ENCODE peak calls at places on chromosomes 12 and 14, in five cellular contexts. N is neural progenitor cell; W is lung; C is CD4-positive, CD25-positive, alpha-beta regulatory T cell; M is IMR-90. J is an unnamed sample.

GRCh38 chr14:38788060-38788459 is 315.0 kb downstream of the SEC23A start:
- DNase-seq in N (no peak), W (no peak), C (no peak), M (no peak), J (no peak)

GRCh38 chr12:69154585-69155363 is 84.6 kb upstream of the CPSF6 start:
- DNase-seq in N (peak; percentile 85), W (peak; percentile 72), C (peak; percentile 84), M (peak; percentile 50), J (peak; percentile 52)

GRCh38 chr14:64196668-64197411 is 97.3 kb downstream of the ESR2 start:
- DNase-seq in N (peak; percentile 75), W (peak; percentile 62), C (no peak), M (peak; percentile 64), J (no peak)

GRCh38 chr12:40058721-40059190 is 47.1 kb downstream of the SLC2A13 start:
- DNase-seq in N (no peak), W (no peak), C (no peak), M (peak; percentile 5), J (no peak)

GRCh38 chr12:113418213-113418879 is 3.8 kb upstream of the SDSL start:
- DNase-seq in N (no peak), W (peak; percentile 36), C (no peak), M (peak; percentile 4), J (no peak)

GRCh38 chr14:42459171-42459685 is 852.6 kb downstream of the LRFN5 start:
- DNase-seq in N (no peak), W (no peak), C (no peak), M (no peak), J (no peak)

GRCh38 chr12:104055686-104056388 is 5.8 kb upstream of the GLT8D2 start:
- DNase-seq in N (no peak), W (peak; percentile 86), C (no peak), M (peak; percentile 47), J (no peak)

GRCh38 chr14:59189822-59190368 is 1.4 kb downstream of the DAAM1 start:
- DNase-seq in N (peak; percentile 97), W (peak; percentile 82), C (peak; percentile 77), M (peak; percentile 91), J (peak; percentile 47)

GRCh38 chr14:49314756-49315155 is 271.4 kb downstream of the RPS29 start:
- DNase-seq in N (no peak), W (no peak), C (no peak), M (no peak), J (no peak)

GRCh38 chr12:9130244-9130643 is 14.5 kb upstream of the A2M start:
- DNase-seq in N (no peak), W (no peak), C (no peak), M (no peak), J (no peak)

GRCh38 chr14:99255621-99256482 is 16.1 kb downstream of the BCL11B start:
- DNase-seq in N (no peak), W (no peak), C (peak; percentile 38), M (no peak), J (no peak)

GRCh38 chr14:68945585-68946289 is 33.4 kb downstream of the ACTN1 start:
- DNase-seq in N (no peak), W (no peak), C (no peak), M (no peak), J (no peak)

GRCh38 chr12:19482551-19483109 is 43.3 kb downstream of the AEBP2 start:
- DNase-seq in N (peak; percentile 6), W (no peak), C (peak; percentile 73), M (no peak), J (peak; percentile 53)

GRCh38 chr12:127957001-127957660 is 309.8 kb upstream of the TMEM132C start:
- DNase-seq in N (no peak), W (no peak), C (no peak), M (no peak), J (no peak)

GRCh38 chr12:60101715-60102114 is 505.9 kb downstream of the SLC16A7 start:
- DNase-seq in N (no peak), W (no peak), C (no peak), M (peak; percentile 52), J (no peak)

GRCh38 chr12:109393437-109394345 is 46.0 kb downstream of the MYO1H start:
- DNase-seq in N (peak; percentile 67), W (no peak), C (peak; percentile 62), M (peak; percentile 53), J (no peak)

GRCh38 chr14:69483765-69484443 is 624 bp upstream of the PLEKHD1 start:
- DNase-seq in N (peak; percentile 78), W (no peak), C (no peak), M (peak; percentile 13), J (no peak)

GRCh38 chr14:91883770-91884169 is 16.4 kb upstream of the TC2N start:
- DNase-seq in N (no peak), W (no peak), C (no peak), M (no peak), J (no peak)

GRCh38 chr12:91778091-91778819 is 367.4 kb downstream of the BTG1 start:
- DNase-seq in N (no peak), W (no peak), C (peak; percentile 74), M (peak; percentile 13), J (no peak)

GRCh38 chr12:84397279-84397678 is 515.3 kb downstream of the SLC6A15 start:
- DNase-seq in N (no peak), W (no peak), C (no peak), M (no peak), J (no peak)

GRCh38 chr12:51788876-51789275 is 59.6 kb downstream of the FIGNL2 start:
- DNase-seq in N (no peak), W (no peak), C (no peak), M (peak; percentile 80), J (no peak)

GRCh38 chr14:66483322-66483721 is 2.8 kb upstream of the CCDC196 start:
- DNase-seq in N (no peak), W (no peak), C (no peak), M (no peak), J (no peak)

GRCh38 chr14:65054471-65055085 is 47.7 kb downstream of the MAX start:
- DNase-seq in N (no peak), W (no peak), C (no peak), M (no peak), J (no peak)

GRCh38 chr14:100031506-100032281 is 33.5 kb upstream of the EVL start:
- DNase-seq in N (no peak), W (peak; percentile 67), C (no peak), M (peak; percentile 99), J (no peak)

GRCh38 chr12:68538722-68539614 is 71.7 kb upstream of the RAP1B start:
- DNase-seq in N (peak; percentile 50), W (peak; percentile 65), C (peak; percentile 71), M (peak; percentile 26), J (peak; percentile 47)

GRCh38 chr14:22370084-22370847 is 218.8 kb downstream of the DAD1 start:
- DNase-seq in N (no peak), W (peak; percentile 85), C (no peak), M (no peak), J (no peak)

GRCh38 chr12:130484221-130484620 is 146.5 kb downstream of the PIWIL1 start:
- DNase-seq in N (no peak), W (no peak), C (no peak), M (no peak), J (no peak)

GRCh38 chr14:80906946-80907345 is 34.6 kb downstream of the CEP128 start:
- DNase-seq in N (no peak), W (no peak), C (no peak), M (peak; percentile 34), J (no peak)

GRCh38 chr12:125159687-125160086 is 94.5 kb downstream of the AACS start:
- DNase-seq in N (peak; percentile 12), W (no peak), C (no peak), M (no peak), J (no peak)

GRCh38 chr12:52415870-52416750 is 10.0 kb upstream of the KRT82 start:
- DNase-seq in N (no peak), W (peak; percentile 43), C (no peak), M (peak; percentile 71), J (no peak)

GRCh38 chr12:125029756-125030358 is 35.4 kb upstream of the AACS start:
- DNase-seq in N (no peak), W (no peak), C (no peak), M (peak; percentile 43), J (no peak)

GRCh38 chr14:89349196-89350008 is 67.6 kb downstream of the FOXN3 start:
- DNase-seq in N (peak; percentile 90), W (no peak), C (no peak), M (no peak), J (no peak)
- H3K4me1 ChIP-seq in N (peaks cover 49% of the 10 kb centered on the region), W (peaks cover 31% of the 10 kb centered on the region), C (peaks cover 29% of the 10 kb centered on the region), M (peaks cover 16% of the 10 kb centered on the region), J (peaks cover 44% of the 10 kb centered on the region)

GRCh38 chr12:49344486-49345047 is 2.1 kb upstream of the DNAJC22 start:
- DNase-seq in N (no peak), W (no peak), C (no peak), M (no peak), J (no peak)
- H3K4me1 ChIP-seq in N (peaks cover 50% of the 10 kb centered on the region), W (peaks cover 4% of the 10 kb centered on the region), C (peaks cover 58% of the 10 kb centered on the region), M (peaks cover 20% of the 10 kb centered on the region), J (peaks cover 52% of the 10 kb centered on the region)

DNA sequence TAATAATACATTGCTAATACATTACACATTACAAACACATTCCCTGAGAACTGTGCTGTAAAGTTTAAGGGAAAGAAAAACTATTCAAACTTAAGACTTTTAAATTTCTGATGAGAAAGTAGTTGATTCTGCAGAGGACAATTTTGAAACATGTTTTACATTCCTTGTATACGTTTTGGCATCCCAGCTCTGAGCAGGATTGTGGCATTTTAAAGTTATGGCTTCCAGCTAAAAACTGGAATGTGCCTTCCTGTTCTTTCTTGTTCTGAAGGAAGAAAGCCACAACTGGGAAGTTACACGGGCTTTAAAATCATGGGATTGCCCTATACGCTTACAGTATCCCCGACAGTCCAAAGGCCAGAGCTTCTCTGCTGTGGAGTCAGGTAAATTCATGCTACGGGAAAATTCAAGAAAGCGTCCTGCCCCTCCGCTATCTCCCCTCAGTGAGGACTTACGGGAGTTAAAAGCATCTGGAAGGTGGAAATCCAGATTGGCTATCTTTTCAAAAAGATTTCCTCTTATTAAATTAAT is 10.8 kb upstream of the KLHL42 start:
- DNase-seq in N (no peak), W (no peak), C (no peak), M (no peak), J (no peak)
- H3K4me1 ChIP-seq in N (no peaks in the 10 kb centered on the region), W (no peaks in the 10 kb centered on the region), C (peaks cover 5% of the 10 kb centered on the region), M (peaks cover 7% of the 10 kb centered on the region), J (no peaks in the 10 kb centered on the region)

GRCh38 chr12:65925626-65926025 is 101.3 kb downstream of the HMGA2 start:
- DNase-seq in N (no peak), W (no peak), C (no peak), M (no peak), J (no peak)

GRCh38 chr12:65926119-65927004 is 102.1 kb downstream of the HMGA2 start:
- DNase-seq in N (peak; percentile 43), W (no peak), C (no peak), M (no peak), J (no peak)

GRCh38 chr12:65922077-65922476 is 97.8 kb downstream of the HMGA2 start:
- DNase-seq in N (no peak), W (no peak), C (no peak), M (no peak), J (no peak)

GRCh38 chr12:65918057-65918456 is 93.8 kb downstream of the HMGA2 start:
- DNase-seq in N (no peak), W (no peak), C (peak; percentile 48), M (no peak), J (no peak)

GRCh38 chr12:65923228-65923627 is 98.9 kb downstream of the HMGA2 start:
- DNase-seq in N (no peak), W (no peak), C (no peak), M (no peak), J (no peak)
- H3K4me1 ChIP-seq in N (peaks cover 25% of the 10 kb centered on the region), W (no peaks in the 10 kb centered on the region), C (no peaks in the 10 kb centered on the region), M (peaks cover 9% of the 10 kb centered on the region), J (no peaks in the 10 kb centered on the region)

J was measured in CD8-positive, alpha-beta T cell.